ENCODE peak calls at places on chromosomes 16 and 17, in ten cellular contexts. P is lung; D is heart left ventricle; V is small intestine; G is heart right ventricle; Y is H1; B is psoas muscle; O is effector memory CD4-positive, alpha-beta T cell; T is A549; M is left ventricle myocardium inferior. C is an unnamed sample.

GRCh38 chr16:88772871-88773811 is 11.9 kb downstream of the PIEZO1 start:
- DNase-seq in P (no peak), D (peak), V (no peak), G (peak), Y (no peak), B (peak), O (no peak), T (no peak), M (peak), C (no peak)

GRCh38 chr17:78674156-78674555 is 97.0 kb upstream of the DNAH17 start:
- DNase-seq in P (no peak), D (no peak), V (no peak), G (no peak), Y (no peak), B (no peak), O (no peak), T (no peak), M (no peak), C (no peak)

GRCh38 chr16:17357302-17358062 is 113.3 kb downstream of the XYLT1 start:
- DNase-seq in P (no peak), D (no peak), V (no peak), G (no peak), Y (no peak), B (no peak), O (no peak), T (no peak), M (no peak), C (no peak)

GRCh38 chr16:77581706-77582105 is 140.6 kb upstream of the NUDT7 start:
- DNase-seq in P (no peak), D (no peak), V (no peak), G (no peak), Y (no peak), B (no peak), O (no peak), T (no peak), M (no peak), C (no peak)

GRCh38 chr16:3065069-3065741 is at the start of gene IL32:
- DNase-seq in P (peak), D (peak), V (peak), G (peak), Y (no peak), B (no peak), O (peak), T (peak), M (peak), C (no peak)

GRCh38 chr16:87487361-87487924 is 5.4 kb downstream of the ZCCHC14 start:
- DNase-seq in P (peak), D (peak), V (peak), G (peak), Y (peak), B (peak), O (no peak), T (no peak), M (peak), C (no peak)

GRCh38 chr17:78960945-78961344 is 18.8 kb downstream of the LGALS3BP start:
- DNase-seq in P (peak), D (peak), V (peak), G (no peak), Y (no peak), B (peak), O (no peak), T (no peak), M (peak), C (no peak)

GRCh38 chr16:5430598-5430997 is 333.0 kb upstream of the EEF2KMT start:
- DNase-seq in P (no peak), D (no peak), V (no peak), G (no peak), Y (no peak), B (no peak), O (no peak), T (no peak), M (no peak), C (no peak)

GRCh38 chr17:80152057-80152831 is 5.3 kb upstream of the EIF4A3 start:
- DNase-seq in P (no peak), D (no peak), V (no peak), G (no peak), Y (no peak), B (no peak), O (no peak), T (no peak), M (no peak), C (no peak)

GRCh38 chr17:42303694-42304093 is 15.4 kb downstream of the STAT5A start:
- DNase-seq in P (no peak), D (no peak), V (no peak), G (no peak), Y (no peak), B (no peak), O (no peak), T (no peak), M (no peak), C (no peak)

GRCh38 chr17:7558544-7559306 is at the start of gene TNFSF13:
- DNase-seq in P (peak), D (peak), V (peak), G (peak), Y (no peak), B (peak), O (no peak), T (no peak), M (peak), C (no peak)

GRCh38 chr16:53973021-53973420 is 269.1 kb downstream of the FTO start:
- DNase-seq in P (no peak), D (peak), V (no peak), G (no peak), Y (no peak), B (peak), O (no peak), T (no peak), M (peak), C (no peak)

GRCh38 chr16:11636172-11636721 is 32.0 kb upstream of the SNN start:
- DNase-seq in P (peak), D (no peak), V (peak), G (no peak), Y (peak), B (no peak), O (no peak), T (no peak), M (no peak), C (no peak)

GRCh38 chr17:77441130-77441920 is 300.6 kb downstream of the SEC14L1 start:
- DNase-seq in P (no peak), D (no peak), V (peak), G (no peak), Y (no peak), B (no peak), O (peak), T (no peak), M (no peak), C (no peak)

GRCh38 chr17:80424878-80425765 is 10.2 kb downstream of the ENDOV start:
- DNase-seq in P (no peak), D (no peak), V (no peak), G (no peak), Y (peak), B (peak), O (no peak), T (no peak), M (no peak), C (no peak)

GRCh38 chr16:561957-562938 is 2.1 kb downstream of the PRR35 start:
- DNase-seq in P (no peak), D (no peak), V (no peak), G (no peak), Y (no peak), B (no peak), O (no peak), T (no peak), M (no peak), C (no peak)

GRCh38 chr16:66590322-66590721 is 11.1 kb downstream of the CMTM2 start:
- DNase-seq in P (no peak), D (no peak), V (no peak), G (no peak), Y (no peak), B (no peak), O (no peak), T (no peak), M (no peak), C (no peak)

GRCh38 chr17:81391268-81391963 is 3.8 kb upstream of the BAHCC1 start:
- DNase-seq in P (no peak), D (no peak), V (peak), G (peak), Y (peak), B (no peak), O (no peak), T (no peak), M (no peak), C (no peak)

GRCh38 chr16:20849587-20850390 is 43.5 kb downstream of the REXO5 start:
- DNase-seq in P (peak), D (peak), V (peak), G (peak), Y (peak), B (peak), O (peak), T (peak), M (peak), C (peak)

GRCh38 chr17:74731347-74731605 is 5.8 kb upstream of the RAB37 start:
- DNase-seq in P (no peak), D (no peak), V (no peak), G (no peak), Y (no peak), B (no peak), O (no peak), T (no peak), M (no peak), C (no peak)

GRCh38 chr17:38867179-38867994 is 2.5 kb upstream of the LASP1 start:
- DNase-seq in P (peak), D (peak), V (peak), G (no peak), Y (peak), B (no peak), O (peak), T (peak), M (peak), C (no peak)

GRCh38 chr17:28878981-28879380 is 18.6 kb downstream of the FLOT2 start:
- DNase-seq in P (no peak), D (no peak), V (peak), G (no peak), Y (peak), B (no peak), O (no peak), T (peak), M (no peak), C (no peak)

GRCh38 chr16:57630931-57631845 is 2.8 kb downstream of the ADGRG1 start:
- DNase-seq in P (no peak), D (no peak), V (no peak), G (peak), Y (no peak), B (no peak), O (no peak), T (no peak), M (no peak), C (no peak)

GRCh38 chr16:80298676-80299075 is 242.1 kb upstream of the DYNLRB2 start:
- DNase-seq in P (no peak), D (no peak), V (no peak), G (no peak), Y (no peak), B (no peak), O (no peak), T (no peak), M (no peak), C (no peak)

GRCh38 chr16:68790130-68790761 is 53.1 kb upstream of the TANGO6 start:
- DNase-seq in P (peak), D (no peak), V (no peak), G (no peak), Y (no peak), B (no peak), O (no peak), T (peak), M (no peak), C (no peak)

GRCh38 chr17:50872710-50873424 is 6.7 kb upstream of the TOB1 start:
- DNase-seq in P (no peak), D (no peak), V (no peak), G (no peak), Y (no peak), B (peak), O (peak), T (no peak), M (no peak), C (no peak)

GRCh38 chr17:7327056-7327455 is 2.1 kb downstream of the NEURL4 start:
- DNase-seq in P (no peak), D (no peak), V (no peak), G (no peak), Y (no peak), B (no peak), O (no peak), T (no peak), M (no peak), C (no peak)

GRCh38 chr17:2695243-2695960 is 16.2 kb downstream of the CLUH start:
- DNase-seq in P (no peak), D (no peak), V (no peak), G (no peak), Y (no peak), B (no peak), O (no peak), T (no peak), M (no peak), C (no peak)

GRCh38 chr17:82236142-82236971 is 7.5 kb downstream of the SLC16A3 start:
- DNase-seq in P (no peak), D (peak), V (peak), G (peak), Y (peak), B (peak), O (peak), T (peak), M (peak), C (no peak)

GRCh38 chr17:27345141-27345904 is 51.4 kb downstream of the WSB1 start:
- DNase-seq in P (no peak), D (no peak), V (no peak), G (no peak), Y (peak), B (no peak), O (no peak), T (no peak), M (no peak), C (no peak)

GRCh38 chr17:74239169-74239568 is 25.8 kb downstream of the TTYH2 start:
- DNase-seq in P (no peak), D (no peak), V (no peak), G (no peak), Y (no peak), B (no peak), O (no peak), T (no peak), M (peak), C (no peak)

GRCh38 chr17:31678431-31678830 is 180.6 kb downstream of the COPRS start:
- DNase-seq in P (no peak), D (peak), V (no peak), G (no peak), Y (no peak), B (peak), O (no peak), T (no peak), M (no peak), C (no peak)

GRCh38 chr17:48053758-48054237 is 5.6 kb downstream of the NFE2L1 start:
- DNase-seq in P (no peak), D (no peak), V (no peak), G (no peak), Y (no peak), B (no peak), O (no peak), T (no peak), M (no peak), C (no peak)

GRCh38 chr17:48051706-48052486 is 3.7 kb downstream of the NFE2L1 start:
- DNase-seq in P (no peak), D (peak), V (peak), G (peak), Y (no peak), B (peak), O (no peak), T (no peak), M (peak), C (no peak)

GRCh38 chr17:48048321-48049140 is at the start of gene NFE2L1:
- DNase-seq in P (peak), D (peak), V (peak), G (peak), Y (no peak), B (peak), O (no peak), T (peak), M (peak), C (peak)

GRCh38 chr17:48052956-48053757 is 5.0 kb downstream of the NFE2L1 start:
- DNase-seq in P (no peak), D (peak), V (no peak), G (peak), Y (no peak), B (peak), O (no peak), T (no peak), M (peak), C (no peak)

GRCh38 chr17:48051278-48051677 is 3.1 kb downstream of the NFE2L1 start:
- DNase-seq in P (no peak), D (no peak), V (no peak), G (peak), Y (no peak), B (no peak), O (no peak), T (no peak), M (no peak), C (no peak)
- H3K27ac ChIP-seq in P (peak), D (peak), V (peak), G (peak), Y (no peak), B (peak), O (no peak), T (peak), M (peak), C (peak)

GRCh38 chr17:16925461-16926060 is 46.4 kb downstream of the TNFRSF13B start:
- DNase-seq in P (no peak), D (no peak), V (no peak), G (no peak), Y (no peak), B (peak), O (no peak), T (no peak), M (peak), C (no peak)

GRCh38 chr17:16927641-16928321 is 44.1 kb downstream of the TNFRSF13B start:
- DNase-seq in P (no peak), D (no peak), V (no peak), G (no peak), Y (no peak), B (no peak), O (no peak), T (no peak), M (peak), C (no peak)

GRCh38 chr17:16924701-16925440 is 47.0 kb downstream of the TNFRSF13B start:
- DNase-seq in P (no peak), D (no peak), V (no peak), G (no peak), Y (no peak), B (no peak), O (no peak), T (no peak), M (peak), C (no peak)

GRCh38 chr17:16926591-16927451 is 45.1 kb downstream of the TNFRSF13B start:
- DNase-seq in P (no peak), D (no peak), V (no peak), G (no peak), Y (no peak), B (no peak), O (no peak), T (no peak), M (peak), C (no peak)

DNA sequence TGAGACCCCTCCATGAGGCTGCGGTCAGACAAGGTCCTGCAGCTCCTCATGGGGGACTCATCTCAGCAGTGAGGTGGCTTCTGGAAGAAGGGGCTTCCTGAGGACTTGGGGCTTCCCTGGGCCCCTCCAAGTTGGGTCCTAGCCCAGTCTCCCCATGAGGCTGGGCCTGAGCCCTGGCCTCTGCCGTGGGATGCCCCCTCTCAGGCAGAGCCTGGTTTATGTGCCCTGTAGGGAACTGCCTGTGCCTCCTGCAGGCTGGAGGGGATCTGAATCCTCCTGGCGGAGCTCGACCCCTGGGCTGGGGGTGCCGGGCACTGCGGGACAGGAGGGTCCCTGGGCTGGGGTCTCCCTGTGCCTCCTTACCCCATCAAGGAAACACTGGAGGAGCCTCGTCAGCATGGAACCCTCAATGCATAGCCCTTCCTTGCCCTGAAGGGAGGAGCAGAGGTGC is 45.8 kb downstream of the TNFRSF13B start:
- DNase-seq in P (no peak), D (no peak), V (no peak), G (no peak), Y (no peak), B (peak), O (no peak), T (no peak), M (peak), C (no peak)
- H3K27ac ChIP-seq in P (no peak), D (no peak), V (no peak), G (no peak), Y (no peak), B (no peak), O (no peak), T (no peak), M (no peak), C (no peak)

DNA sequence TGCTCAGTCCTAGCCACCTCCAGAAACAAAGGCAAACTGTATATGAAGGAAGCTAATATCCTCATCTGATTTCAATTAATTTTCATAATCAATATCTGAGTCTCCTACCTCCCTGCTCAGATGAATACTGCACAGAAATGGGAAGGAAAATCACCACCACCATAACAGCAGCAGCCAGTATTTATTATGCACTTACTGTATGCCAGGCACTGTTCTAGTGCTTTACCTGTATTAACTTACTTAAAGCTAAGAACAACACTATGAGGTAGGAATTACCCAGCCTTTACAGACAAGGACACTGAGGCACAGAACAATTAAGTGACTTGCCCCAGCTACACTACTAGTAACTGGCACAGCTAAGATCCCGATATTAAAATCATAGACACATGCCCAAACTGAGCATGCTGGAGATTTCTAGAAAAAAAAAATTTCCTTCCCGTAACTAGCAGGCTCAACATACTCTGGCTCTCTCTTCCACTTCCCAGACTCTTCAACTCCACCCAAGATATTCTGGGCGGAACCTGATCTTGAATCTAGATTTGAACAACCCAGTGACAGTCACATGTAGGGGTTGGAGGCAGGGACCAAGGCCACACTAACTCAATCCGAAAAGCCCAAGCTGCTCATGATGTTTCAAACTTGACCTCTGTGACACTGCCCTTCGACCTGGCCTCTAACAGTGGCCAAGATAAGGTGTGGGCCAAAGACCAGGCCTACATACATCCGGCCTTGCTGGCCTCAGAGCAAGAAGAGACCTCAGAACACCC is 3.9 kb downstream of the TRIM25 start:
- DNase-seq in P (peak), D (peak), V (peak), G (no peak), Y (no peak), B (no peak), O (no peak), T (no peak), M (no peak), C (no peak)
- H3K27ac ChIP-seq in P (peak), D (peak), V (peak), G (peak), Y (no peak), B (peak), O (no peak), T (no peak), M (peak), C (peak)

DNA sequence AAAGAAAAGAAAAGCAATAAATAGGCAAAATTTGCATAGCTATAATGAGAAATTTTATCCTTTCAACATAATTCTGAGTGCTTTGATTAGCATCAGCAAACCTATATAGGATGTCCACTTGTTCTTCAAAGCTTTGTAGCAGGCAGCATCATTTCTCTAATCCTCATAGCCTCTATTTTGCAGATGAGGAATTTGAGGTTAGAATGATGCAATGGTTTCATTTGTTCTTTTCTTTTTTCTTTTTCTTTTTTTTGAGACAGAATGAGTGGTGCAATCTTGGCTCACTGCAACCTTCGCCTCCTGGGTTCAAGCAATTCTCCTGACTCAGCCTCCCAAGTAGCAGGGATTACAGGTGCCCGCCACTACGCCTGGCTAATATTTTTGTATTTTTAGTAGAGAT is 594.4 kb downstream of the TOX3 start:
- DNase-seq in P (no peak), D (no peak), V (no peak), G (no peak), Y (no peak), B (no peak), O (no peak), T (no peak), M (no peak), C (no peak)
- H3K27ac ChIP-seq in P (no peak), D (no peak), V (no peak), G (no peak), Y (no peak), B (no peak), O (no peak), T (no peak), M (no peak), C (no peak)

GRCh38 chr17:63361182-63361581 is 84.9 kb downstream of the CYB561 start:
- DNase-seq in P (no peak), D (no peak), V (no peak), G (peak), Y (no peak), B (no peak), O (no peak), T (no peak), M (no peak), C (no peak)

GRCh38 chr17:63366238-63366561 is 79.9 kb downstream of the CYB561 start:
- DNase-seq in P (no peak), D (no peak), V (no peak), G (no peak), Y (no peak), B (no peak), O (no peak), T (no peak), M (no peak), C (no peak)

GRCh38 chr17:63364387-63364786 is 81.7 kb downstream of the CYB561 start:
- DNase-seq in P (no peak), D (no peak), V (no peak), G (no peak), Y (no peak), B (no peak), O (no peak), T (no peak), M (no peak), C (no peak)

GRCh38 chr17:63365366-63366237 is 80.5 kb downstream of the CYB561 start:
- DNase-seq in P (no peak), D (no peak), V (no peak), G (no peak), Y (no peak), B (no peak), O (no peak), T (no peak), M (no peak), C (no peak)

GRCh38 chr17:63364944-63365343 is 81.2 kb downstream of the CYB561 start:
- DNase-seq in P (no peak), D (no peak), V (no peak), G (no peak), Y (no peak), B (no peak), O (no peak), T (no peak), M (no peak), C (no peak)
- H3K27ac ChIP-seq in P (no peak), D (no peak), V (no peak), G (no peak), Y (no peak), B (no peak), O (no peak), T (no peak), M (peak), C (no peak)